ENCODE peak calls at places on chromosomes 2 and 18, in seven cellular contexts. One of them, this sample, is unnamed. For H3K36me3 and H3K9me3, the result is how much of the 10 kb centered on the place peaks cover.

GRCh38 chr2:214378455-214379103 is 32.3 kb upstream of the VWC2L start:
- DNase-seq in tibial artery: no peak
- DNase-seq in heart left ventricle: no peak
- DNase-seq in endothelial cell of umbilical vein: no peak
- DNase-seq in cardiac muscle cell: no peak
- DNase-seq in colonic mucosa: no peak
- DNase-seq in HepG2: no peak
- DNase-seq in this sample: no peak

GRCh38 chr2:204825054-204825453 is 279.8 kb downstream of the PARD3B start:
- DNase-seq in heart left ventricle: no peak
- DNase-seq in tibial artery: no peak
- DNase-seq in cardiac muscle cell: no peak
- DNase-seq in HepG2: no peak
- DNase-seq in colonic mucosa: no peak
- DNase-seq in endothelial cell of umbilical vein: no peak
- DNase-seq in this sample: no peak

GRCh38 chr2:27021253-27021801 is 11.4 kb upstream of the TMEM214 start:
- DNase-seq in heart left ventricle: no peak
- DNase-seq in endothelial cell of umbilical vein: no peak
- DNase-seq in HepG2: peak
- DNase-seq in cardiac muscle cell: peak
- DNase-seq in colonic mucosa: peak
- DNase-seq in tibial artery: no peak
- DNase-seq in this sample: no peak

GRCh38 chr18:3313685-3314084 is 51.8 kb downstream of the MYL12B start:
- DNase-seq in colonic mucosa: no peak
- DNase-seq in HepG2: peak
- DNase-seq in heart left ventricle: no peak
- DNase-seq in endothelial cell of umbilical vein: no peak
- DNase-seq in tibial artery: no peak
- DNase-seq in cardiac muscle cell: no peak
- DNase-seq in this sample: no peak

GRCh38 chr18:44679912-44680270 is 797 bp upstream of the SETBP1 start:
- DNase-seq in tibial artery: peak
- DNase-seq in colonic mucosa: peak
- DNase-seq in heart left ventricle: peak
- DNase-seq in endothelial cell of umbilical vein: peak
- DNase-seq in HepG2: no peak
- DNase-seq in cardiac muscle cell: peak
- DNase-seq in this sample: peak

GRCh38 chr2:99403524-99403923 is 66.3 kb downstream of the EIF5B start:
- DNase-seq in heart left ventricle: no peak
- DNase-seq in cardiac muscle cell: peak
- DNase-seq in HepG2: peak
- DNase-seq in tibial artery: no peak
- DNase-seq in colonic mucosa: no peak
- DNase-seq in endothelial cell of umbilical vein: no peak
- DNase-seq in this sample: no peak

GRCh38 chr18:49016648-49017539 is 66.1 kb upstream of the SMAD7 start:
- DNase-seq in HepG2: peak
- DNase-seq in tibial artery: no peak
- DNase-seq in endothelial cell of umbilical vein: peak
- DNase-seq in cardiac muscle cell: peak
- DNase-seq in colonic mucosa: peak
- DNase-seq in heart left ventricle: no peak
- DNase-seq in this sample: peak

GRCh38 chr2:189466656-189467055 is 25.4 kb downstream of the WDR75 start:
- DNase-seq in endothelial cell of umbilical vein: peak
- DNase-seq in cardiac muscle cell: peak
- DNase-seq in colonic mucosa: no peak
- DNase-seq in HepG2: peak
- DNase-seq in heart left ventricle: no peak
- DNase-seq in tibial artery: no peak
- DNase-seq in this sample: no peak

GRCh38 chr18:55406374-55407045 is 181.5 kb downstream of the TCF4 start:
- DNase-seq in endothelial cell of umbilical vein: no peak
- DNase-seq in HepG2: no peak
- DNase-seq in cardiac muscle cell: no peak
- DNase-seq in heart left ventricle: no peak
- DNase-seq in tibial artery: no peak
- DNase-seq in colonic mucosa: no peak
- DNase-seq in this sample: no peak

GRCh38 chr18:42028232-42028832 is 73.3 kb downstream of the PIK3C3 start:
- DNase-seq in endothelial cell of umbilical vein: peak
- DNase-seq in heart left ventricle: no peak
- DNase-seq in tibial artery: no peak
- DNase-seq in cardiac muscle cell: peak
- DNase-seq in colonic mucosa: peak
- DNase-seq in HepG2: peak
- DNase-seq in this sample: no peak

GRCh38 chr2:3317277-3317685 is 60.3 kb downstream of the EIPR1 start:
- DNase-seq in cardiac muscle cell: no peak
- DNase-seq in endothelial cell of umbilical vein: no peak
- DNase-seq in tibial artery: no peak
- DNase-seq in colonic mucosa: no peak
- DNase-seq in HepG2: no peak
- DNase-seq in heart left ventricle: no peak
- DNase-seq in this sample: peak

GRCh38 chr2:161088658-161089350 is 71.4 kb upstream of the TANK start:
- DNase-seq in colonic mucosa: no peak
- DNase-seq in heart left ventricle: no peak
- DNase-seq in cardiac muscle cell: no peak
- DNase-seq in tibial artery: no peak
- DNase-seq in endothelial cell of umbilical vein: no peak
- DNase-seq in HepG2: no peak
- DNase-seq in this sample: no peak

GRCh38 chr2:153005051-153005450 is 286.6 kb downstream of the ARL6IP6 start:
- DNase-seq in endothelial cell of umbilical vein: no peak
- DNase-seq in colonic mucosa: no peak
- DNase-seq in heart left ventricle: no peak
- DNase-seq in tibial artery: no peak
- DNase-seq in HepG2: no peak
- DNase-seq in cardiac muscle cell: no peak
- DNase-seq in this sample: no peak

GRCh38 chr2:223545830-223546229 is 56.3 kb downstream of the SCG2 start:
- DNase-seq in tibial artery: no peak
- DNase-seq in colonic mucosa: no peak
- DNase-seq in endothelial cell of umbilical vein: no peak
- DNase-seq in cardiac muscle cell: no peak
- DNase-seq in HepG2: no peak
- DNase-seq in heart left ventricle: no peak
- DNase-seq in this sample: no peak

GRCh38 chr2:25279091-25279651 is 62.6 kb downstream of the DNMT3A start:
- DNase-seq in heart left ventricle: peak
- DNase-seq in HepG2: no peak
- DNase-seq in endothelial cell of umbilical vein: peak
- DNase-seq in tibial artery: peak
- DNase-seq in cardiac muscle cell: peak
- DNase-seq in colonic mucosa: peak
- DNase-seq in this sample: no peak

GRCh38 chr18:9614401-9615279 is at the start of gene PPP4R1:
- DNase-seq in colonic mucosa: peak
- DNase-seq in cardiac muscle cell: peak
- DNase-seq in tibial artery: peak
- DNase-seq in heart left ventricle: peak
- DNase-seq in HepG2: peak
- DNase-seq in endothelial cell of umbilical vein: peak
- DNase-seq in this sample: peak

DNA sequence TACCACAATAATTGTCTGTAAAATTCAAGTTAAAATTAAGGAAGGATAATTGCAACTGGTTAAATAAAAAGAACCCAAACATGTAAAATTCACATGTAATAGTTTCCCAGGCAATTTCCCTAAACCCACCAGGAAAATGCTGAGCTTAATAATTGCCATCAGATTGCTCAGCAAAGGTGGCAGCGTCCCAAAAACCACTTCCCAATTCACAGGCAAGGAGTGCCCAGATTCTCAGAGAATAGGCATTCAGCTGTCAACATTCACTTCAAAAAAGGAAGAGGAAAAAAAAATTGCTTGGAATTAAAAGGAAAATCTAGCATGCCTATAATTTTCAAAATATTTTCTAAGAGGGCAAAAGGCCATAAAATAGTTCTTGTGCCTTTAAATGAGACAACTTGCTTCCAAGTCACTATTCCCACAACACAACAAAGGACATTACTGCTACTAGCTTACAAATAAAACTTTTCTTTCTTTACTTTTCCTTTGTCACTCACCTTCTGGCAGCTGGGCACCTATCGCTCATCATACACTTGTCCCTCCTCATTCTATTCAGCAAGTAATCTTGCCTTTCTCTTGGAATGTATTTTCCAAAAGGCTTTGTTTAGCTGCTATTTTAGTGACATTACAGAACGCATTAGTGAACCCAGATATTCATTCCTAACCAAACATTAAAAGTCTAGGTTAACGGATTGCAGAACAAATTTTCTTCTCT is 15.2 kb downstream of the SRBD1 start:
- DNase-seq in cardiac muscle cell: peak
- DNase-seq in tibial artery: peak
- DNase-seq in heart left ventricle: peak
- DNase-seq in colonic mucosa: peak
- DNase-seq in endothelial cell of umbilical vein: peak
- DNase-seq in HepG2: no peak
- DNase-seq in this sample: no peak
- H3K36me3 ChIP-seq in cardiac muscle cell: under half
- H3K36me3 ChIP-seq in tibial artery: under half
- H3K36me3 ChIP-seq in heart left ventricle: under half
- H3K36me3 ChIP-seq in colonic mucosa: under half
- H3K36me3 ChIP-seq in endothelial cell of umbilical vein: under half
- H3K36me3 ChIP-seq in HepG2: under half
- H3K36me3 ChIP-seq in this sample: under half

GRCh38 chr2:55106148-55106547 is 55.9 kb upstream of the RTN4 start:
- DNase-seq in cardiac muscle cell: peak
- DNase-seq in tibial artery: no peak
- DNase-seq in colonic mucosa: no peak
- DNase-seq in endothelial cell of umbilical vein: no peak
- DNase-seq in heart left ventricle: no peak
- DNase-seq in HepG2: no peak
- DNase-seq in this sample: no peak

GRCh38 chr2:55111230-55111569 is 60.9 kb upstream of the RTN4 start:
- DNase-seq in heart left ventricle: no peak
- DNase-seq in HepG2: no peak
- DNase-seq in colonic mucosa: no peak
- DNase-seq in tibial artery: no peak
- DNase-seq in cardiac muscle cell: no peak
- DNase-seq in endothelial cell of umbilical vein: no peak
- DNase-seq in this sample: no peak

GRCh38 chr2:55109219-55109891 is 59.1 kb upstream of the RTN4 start:
- DNase-seq in colonic mucosa: no peak
- DNase-seq in endothelial cell of umbilical vein: peak
- DNase-seq in HepG2: peak
- DNase-seq in cardiac muscle cell: peak
- DNase-seq in heart left ventricle: no peak
- DNase-seq in tibial artery: no peak
- DNase-seq in this sample: no peak

GRCh38 chr2:55107428-55107827 is 57.2 kb upstream of the RTN4 start:
- DNase-seq in HepG2: no peak
- DNase-seq in cardiac muscle cell: peak
- DNase-seq in colonic mucosa: no peak
- DNase-seq in tibial artery: no peak
- DNase-seq in endothelial cell of umbilical vein: no peak
- DNase-seq in heart left ventricle: no peak
- DNase-seq in this sample: no peak

GRCh38 chr2:55108456-55108855 is 58.2 kb upstream of the RTN4 start:
- DNase-seq in endothelial cell of umbilical vein: no peak
- DNase-seq in tibial artery: no peak
- DNase-seq in cardiac muscle cell: no peak
- DNase-seq in colonic mucosa: no peak
- DNase-seq in HepG2: no peak
- DNase-seq in heart left ventricle: no peak
- DNase-seq in this sample: no peak
- H3K27ac ChIP-seq in endothelial cell of umbilical vein: no peak
- H3K27ac ChIP-seq in tibial artery: peak
- H3K27ac ChIP-seq in cardiac muscle cell: peak
- H3K27ac ChIP-seq in colonic mucosa: peak
- H3K27ac ChIP-seq in HepG2: no peak
- H3K27ac ChIP-seq in heart left ventricle: no peak
- H3K27ac ChIP-seq in this sample: no peak

GRCh38 chr18:58495634-58496033 is 133.3 kb downstream of the ALPK2 start:
- DNase-seq in endothelial cell of umbilical vein: no peak
- DNase-seq in colonic mucosa: no peak
- DNase-seq in HepG2: no peak
- DNase-seq in tibial artery: no peak
- DNase-seq in heart left ventricle: no peak
- DNase-seq in cardiac muscle cell: no peak
- DNase-seq in this sample: peak

GRCh38 chr18:58497845-58498244 is 131.0 kb downstream of the ALPK2 start:
- DNase-seq in tibial artery: no peak
- DNase-seq in colonic mucosa: no peak
- DNase-seq in endothelial cell of umbilical vein: no peak
- DNase-seq in heart left ventricle: no peak
- DNase-seq in HepG2: no peak
- DNase-seq in cardiac muscle cell: peak
- DNase-seq in this sample: no peak

GRCh38 chr18:58495202-58495601 is 133.7 kb downstream of the ALPK2 start:
- DNase-seq in endothelial cell of umbilical vein: no peak
- DNase-seq in HepG2: no peak
- DNase-seq in heart left ventricle: no peak
- DNase-seq in cardiac muscle cell: peak
- DNase-seq in colonic mucosa: no peak
- DNase-seq in tibial artery: no peak
- DNase-seq in this sample: peak

GRCh38 chr18:58496231-58496630 is 132.7 kb downstream of the ALPK2 start:
- DNase-seq in colonic mucosa: no peak
- DNase-seq in cardiac muscle cell: peak
- DNase-seq in heart left ventricle: no peak
- DNase-seq in tibial artery: no peak
- DNase-seq in HepG2: no peak
- DNase-seq in endothelial cell of umbilical vein: no peak
- DNase-seq in this sample: peak

GRCh38 chr18:58496937-58497336 is 132.0 kb downstream of the ALPK2 start:
- DNase-seq in cardiac muscle cell: no peak
- DNase-seq in tibial artery: no peak
- DNase-seq in heart left ventricle: no peak
- DNase-seq in endothelial cell of umbilical vein: no peak
- DNase-seq in HepG2: peak
- DNase-seq in colonic mucosa: no peak
- DNase-seq in this sample: peak
- H3K9me3 ChIP-seq in cardiac muscle cell: under half
- H3K9me3 ChIP-seq in tibial artery: under half
- H3K9me3 ChIP-seq in heart left ventricle: under half
- H3K9me3 ChIP-seq in endothelial cell of umbilical vein: under half
- H3K9me3 ChIP-seq in HepG2: under half
- H3K9me3 ChIP-seq in colonic mucosa: under half
- H3K9me3 ChIP-seq in this sample: under half

GRCh38 chr2:239060676-239061075 is 212.8 kb downstream of the TWIST2 start:
- DNase-seq in tibial artery: no peak
- DNase-seq in cardiac muscle cell: no peak
- DNase-seq in colonic mucosa: no peak
- DNase-seq in heart left ventricle: no peak
- DNase-seq in HepG2: no peak
- DNase-seq in endothelial cell of umbilical vein: no peak
- DNase-seq in this sample: no peak
- H3K36me3 ChIP-seq in tibial artery: half or more
- H3K36me3 ChIP-seq in cardiac muscle cell: under half
- H3K36me3 ChIP-seq in colonic mucosa: under half
- H3K36me3 ChIP-seq in heart left ventricle: under half
- H3K36me3 ChIP-seq in HepG2: under half
- H3K36me3 ChIP-seq in endothelial cell of umbilical vein: under half
- H3K36me3 ChIP-seq in this sample: under half